ENCODE peak calls at places on chromosomes 11 and 22, in five cellular contexts. One of them, this sample, is unnamed.

GRCh38 chr22:20750461-20751184 is 23.3 kb upstream of the SERPIND1 start:
- DNase-seq in H7: no peak
- DNase-seq in RPMI8226: peak; percentile 70
- DNase-seq in GM10248: peak; percentile 79
- DNase-seq in CD4-positive, CD25-positive, alpha-beta regulatory T cell: no peak
- DNase-seq in this sample: peak; percentile 86

GRCh38 chr22:17436382-17436951 is 67.2 kb downstream of the CECR2 start:
- DNase-seq in H7: no peak
- DNase-seq in RPMI8226: no peak
- DNase-seq in GM10248: no peak
- DNase-seq in CD4-positive, CD25-positive, alpha-beta regulatory T cell: no peak
- DNase-seq in this sample: no peak

GRCh38 chr22:24834845-24835570 is 29.0 kb downstream of the SGSM1 start:
- DNase-seq in H7: peak; percentile 71
- DNase-seq in RPMI8226: peak; percentile 53
- DNase-seq in GM10248: no peak
- DNase-seq in CD4-positive, CD25-positive, alpha-beta regulatory T cell: no peak
- DNase-seq in this sample: no peak

GRCh38 chr22:30821863-30822215 is 127.2 kb downstream of the OSBP2 start:
- DNase-seq in H7: peak; percentile 63
- DNase-seq in RPMI8226: no peak
- DNase-seq in GM10248: no peak
- DNase-seq in CD4-positive, CD25-positive, alpha-beta regulatory T cell: no peak
- DNase-seq in this sample: no peak

GRCh38 chr11:65386307-65387081 is at the start of gene FRMD8:
- DNase-seq in H7: peak; percentile 99
- DNase-seq in RPMI8226: peak; percentile 93
- DNase-seq in GM10248: peak; percentile 96
- DNase-seq in CD4-positive, CD25-positive, alpha-beta regulatory T cell: peak; percentile 90
- DNase-seq in this sample: peak; percentile 97

GRCh38 chr22:30920407-30920806 is 48.2 kb downstream of the MORC2 start:
- DNase-seq in H7: peak; percentile 89
- DNase-seq in RPMI8226: peak; percentile 77
- DNase-seq in GM10248: peak; percentile 84
- DNase-seq in CD4-positive, CD25-positive, alpha-beta regulatory T cell: peak; percentile 78
- DNase-seq in this sample: peak; percentile 71

GRCh38 chr22:20887375-20887774 is 28.6 kb downstream of the SNAP29 start:
- DNase-seq in H7: no peak
- DNase-seq in RPMI8226: no peak
- DNase-seq in GM10248: no peak
- DNase-seq in CD4-positive, CD25-positive, alpha-beta regulatory T cell: no peak
- DNase-seq in this sample: no peak

GRCh38 chr22:43818981-43819690 is 7.0 kb upstream of the EFCAB6 start:
- DNase-seq in H7: no peak
- DNase-seq in RPMI8226: no peak
- DNase-seq in GM10248: no peak
- DNase-seq in CD4-positive, CD25-positive, alpha-beta regulatory T cell: no peak
- DNase-seq in this sample: no peak

GRCh38 chr22:39454385-39454871 is 2.4 kb upstream of the MGAT3 start:
- DNase-seq in H7: peak; percentile 76
- DNase-seq in RPMI8226: no peak
- DNase-seq in GM10248: no peak
- DNase-seq in CD4-positive, CD25-positive, alpha-beta regulatory T cell: no peak
- DNase-seq in this sample: no peak

GRCh38 chr11:65573391-65574146 is 1.2 kb downstream of the FAM89B start:
- DNase-seq in H7: no peak
- DNase-seq in RPMI8226: peak; percentile 83
- DNase-seq in GM10248: no peak
- DNase-seq in CD4-positive, CD25-positive, alpha-beta regulatory T cell: no peak
- DNase-seq in this sample: no peak

GRCh38 chr11:28877366-28877765 is 769.2 kb downstream of the METTL15 start:
- DNase-seq in H7: no peak
- DNase-seq in RPMI8226: no peak
- DNase-seq in GM10248: no peak
- DNase-seq in CD4-positive, CD25-positive, alpha-beta regulatory T cell: no peak
- DNase-seq in this sample: no peak

GRCh38 chr11:7892751-7893356 is 38.2 kb downstream of the OR10A6 start:
- DNase-seq in H7: peak; percentile 51
- DNase-seq in RPMI8226: peak; percentile 42
- DNase-seq in GM10248: peak; percentile 52
- DNase-seq in CD4-positive, CD25-positive, alpha-beta regulatory T cell: peak; percentile 41
- DNase-seq in this sample: peak; percentile 43

GRCh38 chr11:131583823-131584222 is 213.4 kb downstream of the NTM start:
- DNase-seq in H7: no peak
- DNase-seq in RPMI8226: no peak
- DNase-seq in GM10248: no peak
- DNase-seq in CD4-positive, CD25-positive, alpha-beta regulatory T cell: no peak
- DNase-seq in this sample: no peak

GRCh38 chr22:41532908-41533825 is 11.1 kb downstream of the POLR3H start:
- DNase-seq in H7: peak; percentile 91
- DNase-seq in RPMI8226: peak; percentile 74
- DNase-seq in GM10248: peak; percentile 81
- DNase-seq in CD4-positive, CD25-positive, alpha-beta regulatory T cell: peak; percentile 52
- DNase-seq in this sample: peak; percentile 81

GRCh38 chr22:49333206-49333605 is 494.5 kb downstream of the BRD1 start:
- DNase-seq in H7: no peak
- DNase-seq in RPMI8226: peak; percentile 42
- DNase-seq in GM10248: peak; percentile 6
- DNase-seq in CD4-positive, CD25-positive, alpha-beta regulatory T cell: no peak
- DNase-seq in this sample: no peak

GRCh38 chr11:65505434-65506315 is 6.8 kb downstream of the MALAT1 start:
- DNase-seq in H7: no peak
- DNase-seq in RPMI8226: peak; percentile 50
- DNase-seq in GM10248: no peak
- DNase-seq in CD4-positive, CD25-positive, alpha-beta regulatory T cell: peak; percentile 41
- DNase-seq in this sample: no peak

GRCh38 chr11:68567553-68567952 is 107.0 kb downstream of the PPP6R3 start:
- DNase-seq in H7: no peak
- DNase-seq in RPMI8226: no peak
- DNase-seq in GM10248: no peak
- DNase-seq in CD4-positive, CD25-positive, alpha-beta regulatory T cell: no peak
- DNase-seq in this sample: no peak

GRCh38 chr22:34943830-34944229 is 122.1 kb upstream of the ISX start:
- DNase-seq in H7: no peak
- DNase-seq in RPMI8226: no peak
- DNase-seq in GM10248: no peak
- DNase-seq in CD4-positive, CD25-positive, alpha-beta regulatory T cell: no peak
- DNase-seq in this sample: no peak

GRCh38 chr22:35547993-35548761 is 7.5 kb downstream of the RASD2 start:
- DNase-seq in H7: peak; percentile 90
- DNase-seq in RPMI8226: no peak
- DNase-seq in GM10248: no peak
- DNase-seq in CD4-positive, CD25-positive, alpha-beta regulatory T cell: no peak
- DNase-seq in this sample: no peak

This sample was measured in hepatic stellate cell.